ENCODE peak calls at places on chromosome 15, in nine cellular contexts. F, Q, N, P, C, T, K, M and E are unnamed samples.

GRCh38 chr15:55221090-55222011 is 24.6 kb upstream of the RSL24D1 start:
- DNase-seq in F (peak), Q (peak), N (peak), P (no peak), C (peak), T (peak), K (peak), M (peak), E (peak)

GRCh38 chr15:77312523-77312922 is 107.4 kb downstream of the PEAK1 start:
- DNase-seq in F (no peak), Q (no peak), N (no peak), P (no peak), C (no peak), T (no peak), K (peak), M (no peak), E (no peak)

GRCh38 chr15:48671381-48672022 is 26.0 kb upstream of the FBN1 start:
- DNase-seq in F (peak), Q (no peak), N (peak), P (no peak), C (peak), T (no peak), K (peak), M (peak), E (no peak)

GRCh38 chr15:45093013-45093412 is 21.0 kb downstream of the DUOX2 start:
- DNase-seq in F (no peak), Q (no peak), N (no peak), P (no peak), C (no peak), T (no peak), K (no peak), M (no peak), E (no peak)

GRCh38 chr15:63523306-63523990 is 19.1 kb downstream of the USP3 start:
- DNase-seq in F (no peak), Q (no peak), N (peak), P (no peak), C (peak), T (no peak), K (no peak), M (peak), E (no peak)

GRCh38 chr15:78397382-78397781 is 40.6 kb upstream of the IREB2 start:
- DNase-seq in F (no peak), Q (no peak), N (no peak), P (no peak), C (no peak), T (no peak), K (no peak), M (no peak), E (no peak)

GRCh38 chr15:71753346-71753745 is 57.0 kb upstream of the NR2E3 start:
- DNase-seq in F (peak), Q (no peak), N (no peak), P (no peak), C (no peak), T (no peak), K (peak), M (peak), E (no peak)

GRCh38 chr15:70902105-70902504 is 9.5 kb downstream of the LRRC49 start:
- DNase-seq in F (peak), Q (no peak), N (peak), P (no peak), C (peak), T (no peak), K (peak), M (peak), E (no peak)

GRCh38 chr15:49315543-49315942 is 107.5 kb upstream of the FGF7 start:
- DNase-seq in F (no peak), Q (no peak), N (peak), P (no peak), C (no peak), T (no peak), K (no peak), M (no peak), E (no peak)

DNA sequence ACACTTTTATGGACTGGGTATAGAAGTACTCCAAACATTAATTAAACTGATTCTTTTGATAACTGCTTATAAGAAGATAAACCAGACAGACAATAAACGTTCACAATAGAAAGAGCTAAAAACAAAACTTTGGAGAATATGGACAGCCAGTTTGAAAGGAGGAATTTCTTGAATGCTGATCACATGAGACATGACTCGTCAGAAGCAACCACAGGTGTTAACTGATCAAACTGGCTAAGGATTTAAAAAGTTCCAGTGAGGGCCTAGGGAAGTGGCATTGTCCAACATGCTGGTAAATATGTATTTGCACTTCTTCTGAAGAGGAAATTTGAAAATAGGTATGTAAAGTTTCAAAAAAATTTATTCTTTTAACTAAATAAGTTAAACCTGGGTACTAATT is 29.4 kb upstream of the AP3B2 start:
- DNase-seq in F (no peak), Q (no peak), N (no peak), P (no peak), C (peak), T (no peak), K (peak), M (peak), E (no peak)
- TF ChIP-seq CTCF in F (no peak), Q (no peak), N (no peak), P (no peak), C (no peak), T (no peak), K (no peak), M (no peak), E (no peak)

GRCh38 chr15:42272768-42273098 is 268 bp upstream of the GANC start:
- DNase-seq in F (no peak), Q (no peak), N (no peak), P (no peak), C (no peak), T (no peak), K (no peak), M (no peak), E (no peak)

GRCh38 chr15:42273099-42273899 is at the start of the genes GANC and TMEM87A:
- DNase-seq in F (peak), Q (peak), N (peak), P (peak), C (peak), T (peak), K (peak), M (peak), E (peak)

GRCh38 chr15:42274693-42274971 is 1.4 kb upstream of the TMEM87A start:
- DNase-seq in F (no peak), Q (no peak), N (no peak), P (no peak), C (no peak), T (no peak), K (no peak), M (no peak), E (no peak)

GRCh38 chr15:42275780-42276395 is 2.7 kb upstream of the TMEM87A start:
- DNase-seq in F (peak), Q (no peak), N (no peak), P (no peak), C (no peak), T (no peak), K (no peak), M (peak), E (no peak)

GRCh38 chr15:42273900-42274692 is 863 bp upstream of the TMEM87A start:
- DNase-seq in F (peak), Q (peak), N (peak), P (peak), C (peak), T (peak), K (peak), M (peak), E (peak)
- TF ChIP-seq CTCF in F (no peak), Q (no peak), N (no peak), P (no peak), C (no peak), T (no peak), K (no peak), M (no peak), E (no peak)

GRCh38 chr15:65400760-65401606 is 21.8 kb downstream of the IGDCC4 start:
- DNase-seq in F (peak), Q (peak), N (peak), P (peak), C (peak), T (peak), K (peak), M (peak), E (peak)
- TF ChIP-seq CTCF in F (peak), Q (peak), N (peak), P (peak), C (peak), T (peak), K (peak), M (peak), E (peak)

GRCh38 chr15:41806291-41807181 is 21.4 kb upstream of the JMJD7 start:
- DNase-seq in F (no peak), Q (no peak), N (no peak), P (no peak), C (no peak), T (no peak), K (no peak), M (no peak), E (no peak)
- TF ChIP-seq CTCF in F (no peak), Q (no peak), N (peak), P (no peak), C (no peak), T (no peak), K (no peak), M (no peak), E (no peak)

GRCh38 chr15:94231728-94232086 is 346 bp downstream of the MCTP2 start:
- DNase-seq in F (peak), Q (no peak), N (no peak), P (no peak), C (no peak), T (peak), K (no peak), M (peak), E (no peak)

GRCh38 chr15:94232107-94232506 is 746 bp downstream of the MCTP2 start:
- DNase-seq in F (no peak), Q (no peak), N (no peak), P (no peak), C (no peak), T (no peak), K (no peak), M (no peak), E (no peak)

GRCh38 chr15:94230436-94230885 is 900 bp upstream of the MCTP2 start:
- DNase-seq in F (peak), Q (no peak), N (no peak), P (no peak), C (no peak), T (no peak), K (peak), M (peak), E (no peak)

GRCh38 chr15:94229591-94230365 is 1.6 kb upstream of the MCTP2 start:
- DNase-seq in F (no peak), Q (no peak), N (no peak), P (peak), C (no peak), T (peak), K (no peak), M (no peak), E (peak)

DNA sequence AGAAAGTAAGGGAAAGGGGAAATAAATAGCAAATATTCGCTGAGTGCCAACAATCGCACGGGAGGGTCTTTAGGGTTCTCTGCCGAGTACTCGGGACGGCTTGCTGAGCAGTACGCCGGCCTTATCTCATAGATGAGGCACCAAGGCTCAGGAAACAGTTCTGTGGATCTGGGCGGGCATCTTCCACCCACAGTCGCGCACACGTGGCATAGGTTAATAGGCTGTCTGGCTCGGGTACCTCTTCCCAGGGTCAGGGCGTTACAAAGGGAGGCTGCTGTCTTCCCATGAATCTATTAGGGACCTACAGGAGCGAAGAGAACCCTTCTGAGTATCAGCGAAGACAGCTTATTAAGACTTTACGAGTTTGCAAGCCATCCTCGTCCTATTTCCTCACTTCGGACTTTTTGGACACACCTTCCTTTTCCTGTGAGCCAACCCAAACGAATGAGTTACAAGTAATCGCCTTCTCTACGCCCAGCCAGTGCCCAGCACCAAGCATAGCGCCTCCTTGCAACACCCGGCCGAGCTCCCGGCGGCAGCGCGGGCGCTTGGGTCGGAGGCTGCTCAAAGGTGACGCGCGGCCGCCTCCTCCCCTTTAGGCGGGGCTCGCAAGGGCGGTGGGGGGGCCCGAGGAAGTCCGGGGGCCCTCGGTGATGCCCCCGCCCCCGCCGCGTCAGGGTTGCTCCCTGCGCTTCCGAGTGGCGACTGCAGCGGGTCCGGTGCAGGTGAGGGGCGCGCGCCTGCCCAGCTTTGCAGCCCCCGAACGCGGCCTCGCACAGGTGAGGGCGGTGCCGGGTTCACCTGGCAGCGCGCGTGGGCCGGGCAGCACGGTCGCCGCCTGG is at the start of gene MCTP2:
- DNase-seq in F (peak), Q (peak), N (peak), P (peak), C (peak), T (peak), K (peak), M (peak), E (no peak)
- TF ChIP-seq CTCF in F (peak), Q (no peak), N (no peak), P (no peak), C (no peak), T (peak), K (no peak), M (no peak), E (no peak)

DNA sequence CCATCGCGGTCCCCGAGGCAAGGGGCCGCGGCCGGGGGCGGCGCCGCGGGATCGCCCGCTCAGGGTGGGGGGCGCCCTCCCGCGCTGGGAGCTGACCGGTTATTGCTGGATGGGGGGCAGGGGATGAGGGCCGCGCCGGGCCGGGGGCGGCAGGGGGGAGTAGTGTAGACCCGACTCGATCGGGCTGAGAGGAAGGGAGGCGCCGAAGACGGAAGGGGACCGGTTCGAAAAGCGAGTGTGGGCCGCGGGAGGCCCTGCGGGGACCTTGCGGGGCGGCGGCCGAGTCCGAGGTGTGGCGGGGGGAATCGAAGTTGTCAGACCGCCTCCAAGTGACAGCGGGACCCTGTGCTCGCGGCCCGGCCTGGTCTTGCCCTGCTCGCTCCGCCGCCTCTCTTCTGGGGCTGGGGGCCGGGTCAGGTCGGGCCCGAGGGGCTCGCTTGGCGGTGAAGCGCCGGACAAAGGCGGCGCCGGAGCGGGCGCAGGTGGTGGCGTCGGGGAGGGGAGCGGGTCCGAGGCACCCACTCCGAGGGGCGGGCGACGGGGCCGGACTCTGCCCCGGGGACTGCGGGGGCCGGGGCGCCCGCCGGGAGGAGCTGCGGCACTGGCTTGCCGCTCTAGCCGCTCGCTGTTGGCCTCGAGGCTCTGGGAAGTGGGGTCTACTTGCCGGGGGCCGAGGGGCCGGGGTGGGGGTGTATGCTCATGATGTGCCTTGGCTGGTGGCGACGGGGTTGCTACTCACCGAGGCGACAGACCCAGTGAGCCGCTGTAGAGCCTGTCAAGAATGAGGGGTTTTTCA is 1.2 kb downstream of the BAHD1 start:
- DNase-seq in F (no peak), Q (no peak), N (no peak), P (no peak), C (no peak), T (no peak), K (no peak), M (no peak), E (no peak)
- TF ChIP-seq CTCF in F (no peak), Q (no peak), N (no peak), P (peak), C (no peak), T (peak), K (no peak), M (no peak), E (no peak)